ENCODE peak calls at places on chromosome 16, in five cellular contexts. H is Panc1; T is activated CD4-positive, alpha-beta T cell treated with anti-CD3 and anti-CD28 coated beads, Interleukin-2, amount 10 ng/mL, durations not matched to agents 7 days and 5 days; U is HFFc6; K is left ventricle myocardium inferior. X is an unnamed sample.

GRCh38 chr16:85148959-85149358 is 36.7 kb upstream of the CIBAR2 start:
- DNase-seq in H (no peak), T (no peak), U (peak; percentile 57), K (no peak), X (no peak)

GRCh38 chr16:78748471-78748929 is 649.0 kb downstream of the WWOX start:
- DNase-seq in H (no peak), T (no peak), U (no peak), K (no peak), X (no peak)

GRCh38 chr16:58028541-58029070 is 3.1 kb downstream of the MMP15 start:
- DNase-seq in H (no peak), T (no peak), U (no peak), K (peak; percentile 15), X (no peak)

GRCh38 chr16:49855280-49855821 is 561 bp downstream of the ZNF423 start:
- DNase-seq in H (no peak), T (peak; percentile 78), U (peak; percentile 40), K (peak; percentile 90), X (no peak)

GRCh38 chr16:31435341-31436220 is 7.0 kb downstream of the ZNF843 start:
- DNase-seq in H (no peak), T (no peak), U (no peak), K (no peak), X (no peak)

GRCh38 chr16:2147981-2148671 is at the start of gene RAB26:
- DNase-seq in H (no peak), T (peak; percentile 54), U (no peak), K (peak; percentile 83), X (peak; percentile 64)

GRCh38 chr16:10509534-10510025 is 70.8 kb downstream of the EMP2 start:
- DNase-seq in H (peak; percentile 62), T (peak; percentile 81), U (peak; percentile 74), K (no peak), X (peak; percentile 84)

GRCh38 chr16:23842137-23842600 is 6.4 kb downstream of the PRKCB start:
- DNase-seq in H (no peak), T (no peak), U (no peak), K (no peak), X (no peak)

GRCh38 chr16:56625140-56625942 is at the start of gene MT1E:
- DNase-seq in H (no peak), T (peak; percentile 76), U (peak; percentile 75), K (peak; percentile 88), X (no peak)

GRCh38 chr16:87420401-87421368 is 28.5 kb downstream of the MAP1LC3B start:
- DNase-seq in H (no peak), T (no peak), U (no peak), K (no peak), X (no peak)

GRCh38 chr16:25875956-25876608 is 184.3 kb downstream of the HS3ST4 start:
- DNase-seq in H (no peak), T (no peak), U (no peak), K (no peak), X (no peak)

GRCh38 chr16:58306327-58306726 is 11.5 kb upstream of the PRSS54 start:
- DNase-seq in H (no peak), T (peak; percentile 67), U (peak; percentile 11), K (no peak), X (no peak)

GRCh38 chr16:53183442-53183841 is 128.7 kb downstream of the CHD9 start:
- DNase-seq in H (no peak), T (no peak), U (no peak), K (no peak), X (no peak)

GRCh38 chr16:8855051-8855786 is 13.6 kb downstream of the CARHSP1 start:
- DNase-seq in H (no peak), T (no peak), U (no peak), K (no peak), X (no peak)

GRCh38 chr16:79312502-79312901 is 288.0 kb downstream of the MAF start:
- DNase-seq in H (no peak), T (no peak), U (no peak), K (no peak), X (no peak)